ENCODE peak calls at places on chromosomes 13 and 19, in four cellular contexts. O, G, D and C are unnamed samples.

GRCh38 chr13:23876265-23876664 is 12.9 kb downstream of the MIPEP start:
- DNase-seq in O (peak; percentile 4), G (peak; percentile 16), D (no peak), C (no peak)

GRCh38 chr19:29539668-29540067 is 13.9 kb downstream of the VSTM2B start:
- DNase-seq in O (no peak), D (no peak), G (no peak), C (no peak)

GRCh38 chr13:90272356-90272755 is 1075.1 kb upstream of the MIR17HG start:
- DNase-seq in O (no peak), D (no peak), G (no peak), C (no peak)

GRCh38 chr13:63408227-63409202 is 1992.9 kb upstream of the PCDH20 start:
- DNase-seq in D (no peak), O (no peak), G (no peak), C (no peak)

GRCh38 chr13:103140001-103140671 is 73.9 kb upstream of the SLC10A2 start:
- DNase-seq in O (no peak), D (no peak), G (peak; percentile 59), C (peak; percentile 3)

GRCh38 chr19:6274756-6275155 is 5.0 kb downstream of the MLLT1 start:
- DNase-seq in D (no peak), O (no peak), G (no peak), C (no peak)

GRCh38 chr19:29515706-29516357 is 10.0 kb upstream of the VSTM2B start:
- DNase-seq in G (no peak), D (no peak), O (no peak), C (no peak)

GRCh38 chr19:10167459-10167858 is 27.3 kb downstream of the DNMT1 start:
- DNase-seq in O (no peak), D (no peak), G (no peak), C (no peak)

GRCh38 chr13:23658929-23659541 is 88.8 kb downstream of the TNFRSF19 start:
- DNase-seq in G (no peak), D (no peak), O (no peak), C (no peak)

GRCh38 chr13:63420685-63421084 is 2005.0 kb upstream of the PCDH20 start:
- DNase-seq in D (no peak), O (no peak), G (no peak), C (no peak)

GRCh38 chr19:14091086-14091884 is 734 bp upstream of the SAMD1 start:
- DNase-seq in O (peak; percentile 27), G (peak; percentile 92), D (peak; percentile 65), C (no peak)

GRCh38 chr13:70856025-70856424 is 747.8 kb upstream of the KLHL1 start:
- DNase-seq in O (no peak), G (no peak), D (no peak), C (no peak)

GRCh38 chr19:28468701-28469459 is 744.1 kb downstream of the UQCRFS1 start:
- DNase-seq in D (peak; percentile 34), O (no peak), G (peak; percentile 20), C (no peak)

GRCh38 chr19:5605362-5605761 is 17.2 kb downstream of the SAFB2 start:
- DNase-seq in G (no peak), O (no peak), D (no peak), C (no peak)

GRCh38 chr19:48551437-48552302 is at the start of gene SULT2B1:
- DNase-seq in G (peak; percentile 52), O (no peak), D (no peak), C (no peak)

GRCh38 chr13:33873251-33873908 is 55.4 kb downstream of the RFC3 start:
- DNase-seq in D (no peak), G (no peak), O (no peak), C (no peak)

GRCh38 chr13:78806457-78806856 is 147.5 kb upstream of the OBI1 start:
- DNase-seq in G (no peak), D (no peak), O (no peak), C (no peak)

GRCh38 chr19:43148233-43148632 is 38.1 kb downstream of the PSG5 start:
- DNase-seq in D (no peak), G (no peak), O (no peak), C (no peak)

GRCh38 chr19:50870417-50871089 is 2.7 kb upstream of the KLK2 start:
- DNase-seq in G (no peak), O (no peak), D (no peak), C (no peak)

GRCh38 chr19:42270346-42271044 is 1.4 kb downstream of the CIC start:
- DNase-seq in G (no peak), O (no peak), D (peak; percentile 73), C (no peak)

GRCh38 chr19:2488942-2489731 is 13.2 kb downstream of the GADD45B start:
- DNase-seq in G (peak; percentile 83), O (no peak), D (no peak), C (no peak)

GRCh38 chr13:93244141-93244917 is 17.7 kb downstream of the GPC6 start:
- DNase-seq in G (peak; percentile 20), O (no peak), D (no peak), C (no peak)

GRCh38 chr19:47161876-47162489 is 31.3 kb downstream of the SAE1 start:
- DNase-seq in O (no peak), D (no peak), G (no peak), C (no peak)

GRCh38 chr13:45598597-45598996 is 16.9 kb downstream of the ERICH6B start:
- DNase-seq in D (no peak), O (no peak), G (no peak), C (no peak)

GRCh38 chr13:93620366-93620765 is 393.8 kb downstream of the GPC6 start:
- DNase-seq in G (no peak), O (no peak), D (no peak), C (no peak)

GRCh38 chr19:32206065-32206464 is 139.3 kb upstream of the ZNF507 start:
- DNase-seq in G (no peak), O (no peak), D (no peak), C (no peak)

GRCh38 chr13:22220186-22221160 is 549.6 kb downstream of the FGF9 start:
- DNase-seq in G (no peak), D (no peak), O (no peak), C (no peak)

GRCh38 chr19:41864374-41864773 is 4.3 kb downstream of the RPS19 start:
- DNase-seq in G (no peak), D (no peak), O (no peak), C (no peak)

GRCh38 chr19:58551577-58552471 is 3.1 kb downstream of the CHMP2A start:
- DNase-seq in O (no peak), G (no peak), D (no peak), C (no peak)

GRCh38 chr19:3576696-3577443 is 4.1 kb downstream of the HMG20B start:
- DNase-seq in O (no peak), G (peak; percentile 88), D (no peak), C (no peak)

GRCh38 chr13:86846501-86846900 is 824.7 kb upstream of the SLITRK5 start:
- DNase-seq in D (no peak), O (no peak), G (no peak), C (no peak)

GRCh38 chr13:31807090-31807541 is 67.8 kb downstream of the RXFP2 start:
- DNase-seq in O (no peak), G (no peak), D (peak; percentile 68), C (no peak)

GRCh38 chr13:35716644-35717170 is 240.2 kb upstream of the MAB21L1 start:
- DNase-seq in O (no peak), G (no peak), D (no peak), C (no peak)

GRCh38 chr19:28874742-28875141 is 338.2 kb downstream of the UQCRFS1 start:
- DNase-seq in D (no peak), O (no peak), G (no peak), C (no peak)